ENCODE peak calls at places on chromosomes 13 and 19, in seven cellular contexts. S is colonic mucosa; L is stomach; G is AG04450; C is cardiac muscle cell; K is ascending aorta; N is CD4-positive, alpha-beta T cell. D is an unnamed sample. For H3K27me3 and H3K9me3, the result is how much of the 10 kb centered on the place peaks cover.

GRCh38 chr13:98315902-98316301 is 138.8 kb upstream of the RNF113B start:
- DNase-seq in S (no peak), L (no peak), G (no peak), C (no peak), K (no peak), N (no peak), D (no peak)

GRCh38 chr13:112586334-112586733 is 1.6 kb downstream of the TUBGCP3 start:
- DNase-seq in S (no peak), L (no peak), G (no peak), C (no peak), K (no peak), N (no peak), D (no peak)

GRCh38 chr19:57814505-57815246 is at the start of gene ZNF552:
- DNase-seq in S (peak), L (peak), G (peak), C (peak), K (peak), N (peak), D (peak)

GRCh38 chr13:42405665-42406390 is 133.9 kb downstream of the AKAP11 start:
- DNase-seq in S (no peak), L (no peak), G (no peak), C (peak), K (no peak), N (no peak), D (no peak)

GRCh38 chr13:42279080-42279479 is 7.1 kb downstream of the AKAP11 start:
- DNase-seq in S (no peak), L (no peak), G (no peak), C (no peak), K (no peak), N (no peak), D (no peak)

GRCh38 chr19:6720369-6721112 is at the start of gene C3:
- DNase-seq in S (no peak), L (peak), G (no peak), C (peak), K (no peak), N (no peak), D (peak)

GRCh38 chr19:2064788-2065524 is 13.9 kb upstream of the MKNK2 start:
- DNase-seq in S (peak), L (no peak), G (no peak), C (no peak), K (no peak), N (no peak), D (peak)

GRCh38 chr13:30355405-30355741 is 48.0 kb upstream of the KATNAL1 start:
- DNase-seq in S (no peak), L (peak), G (no peak), C (no peak), K (no peak), N (no peak), D (no peak)

GRCh38 chr13:51912091-51912490 is 50.3 kb downstream of the CCDC70 start:
- DNase-seq in S (no peak), L (peak), G (no peak), C (no peak), K (no peak), N (no peak), D (no peak)

GRCh38 chr13:101415358-101416174 is 742 bp downstream of the NALCN start:
- DNase-seq in S (no peak), L (no peak), G (no peak), C (no peak), K (no peak), N (no peak), D (no peak)

GRCh38 chr13:39451301-39451700 is 151.7 kb downstream of the LHFPL6 start:
- DNase-seq in S (no peak), L (no peak), G (no peak), C (peak), K (no peak), N (no peak), D (no peak)

GRCh38 chr19:13040916-13041292 is 45.6 kb downstream of the NFIX start:
- DNase-seq in S (no peak), L (no peak), G (no peak), C (no peak), K (no peak), N (no peak), D (peak)

GRCh38 chr19:33176670-33177416 is 17.3 kb upstream of the LRP3 start:
- DNase-seq in S (peak), L (peak), G (peak), C (peak), K (peak), N (peak), D (peak)

GRCh38 chr13:113365551-113365971 is 1.6 kb upstream of the GRTP1 start:
- DNase-seq in S (no peak), L (peak), G (no peak), C (no peak), K (no peak), N (no peak), D (no peak)

GRCh38 chr13:19959141-19959830 is 759 bp downstream of the ZMYM2 start:
- DNase-seq in S (peak), L (peak), G (no peak), C (peak), K (no peak), N (peak), D (peak)

GRCh38 chr13:86368924-86369323 is 569.7 kb upstream of the SLITRK6 start:
- DNase-seq in S (no peak), L (no peak), G (no peak), C (no peak), K (no peak), N (no peak), D (no peak)

GRCh38 chr13:87669379-87669978 is 1.7 kb upstream of the SLITRK5 start:
- DNase-seq in S (no peak), L (no peak), G (no peak), C (peak), K (no peak), N (no peak), D (no peak)

GRCh38 chr13:27783111-27783510 is 9.2 kb upstream of the GSX1 start:
- DNase-seq in S (no peak), L (no peak), G (no peak), C (peak), K (no peak), N (no peak), D (no peak)

GRCh38 chr13:53237696-53238095 is 209.1 kb downstream of the OLFM4 start:
- DNase-seq in S (no peak), L (no peak), G (no peak), C (no peak), K (no peak), N (no peak), D (no peak)

GRCh38 chr19:45630463-45630862 is 8.7 kb downstream of the EML2 start:
- DNase-seq in S (no peak), L (no peak), G (no peak), C (peak), K (no peak), N (no peak), D (no peak)

GRCh38 chr19:48608798-48609263 is 2.3 kb downstream of the SPACA4 start:
- DNase-seq in S (peak), L (no peak), G (no peak), C (peak), K (no peak), N (peak), D (no peak)

GRCh38 chr13:113086031-113086750 is 19.4 kb upstream of the F7 start:
- DNase-seq in S (no peak), L (no peak), G (no peak), C (no peak), K (no peak), N (no peak), D (no peak)

GRCh38 chr13:35979378-35979911 is 151.7 kb downstream of the DCLK1 start:
- DNase-seq in S (peak), L (peak), G (peak), C (peak), K (peak), N (no peak), D (peak)

GRCh38 chr19:47226426-47227346 is 4.3 kb downstream of the BBC3 start:
- DNase-seq in S (peak), L (peak), G (no peak), C (peak), K (peak), N (no peak), D (peak)

GRCh38 chr13:34671136-34671535 is 270.9 kb upstream of the NBEA start:
- DNase-seq in S (no peak), L (no peak), G (no peak), C (no peak), K (no peak), N (no peak), D (peak)

GRCh38 chr13:72986197-72986596 is 72.6 kb upstream of the KLF5 start:
- DNase-seq in S (no peak), L (no peak), G (no peak), C (no peak), K (no peak), N (no peak), D (no peak)

GRCh38 chr13:39612023-39612637 is 9.1 kb upstream of the LHFPL6 start:
- DNase-seq in S (peak), L (peak), G (peak), C (peak), K (no peak), N (peak), D (peak)

GRCh38 chr19:7900931-7901330 is 2.7 kb upstream of the MAP2K7 start:
- DNase-seq in S (no peak), L (no peak), G (no peak), C (no peak), K (no peak), N (no peak), D (no peak)

GRCh38 chr13:76148374-76148773 is 512.2 kb downstream of the LMO7 start:
- DNase-seq in S (no peak), L (no peak), G (no peak), C (no peak), K (no peak), N (no peak), D (no peak)

GRCh38 chr19:45670670-45671453 is 2.8 kb downstream of the GIPR start:
- DNase-seq in S (peak), L (peak), G (peak), C (peak), K (no peak), N (peak), D (no peak)

GRCh38 chr19:4539697-4540581 is at the start of gene LRG1:
- DNase-seq in S (peak), L (peak), G (no peak), C (peak), K (no peak), N (no peak), D (no peak)

GRCh38 chr19:53881482-53882390 is at the start of gene PRKCG:
- DNase-seq in S (peak), L (peak), G (no peak), C (no peak), K (no peak), N (peak), D (no peak)

GRCh38 chr19:6528544-6529121 is 2.2 kb upstream of the TNFSF9 start:
- DNase-seq in S (peak), L (no peak), G (no peak), C (peak), K (no peak), N (no peak), D (peak)

GRCh38 chr13:70357031-70357430 is 248.8 kb upstream of the KLHL1 start:
- DNase-seq in S (no peak), L (no peak), G (no peak), C (no peak), K (no peak), N (no peak), D (no peak)

GRCh38 chr19:53977429-53977990 is 13.9 kb upstream of the CACNG6 start:
- DNase-seq in S (peak), L (peak), G (peak), C (peak), K (peak), N (peak), D (peak)

GRCh38 chr19:41740415-41741243 is 14.7 kb upstream of the CEACAM6 start:
- DNase-seq in S (no peak), L (no peak), G (no peak), C (no peak), K (no peak), N (no peak), D (no peak)

GRCh38 chr19:41734585-41734984 is 20.7 kb upstream of the CEACAM6 start:
- DNase-seq in S (peak), L (peak), G (no peak), C (no peak), K (no peak), N (no peak), D (no peak)

GRCh38 chr19:41739361-41739760 is 16.0 kb upstream of the CEACAM6 start:
- DNase-seq in S (no peak), L (no peak), G (no peak), C (no peak), K (no peak), N (no peak), D (no peak)

GRCh38 chr19:41734156-41734555 is 21.2 kb upstream of the CEACAM6 start:
- DNase-seq in S (no peak), L (no peak), G (no peak), C (no peak), K (no peak), N (no peak), D (no peak)

GRCh38 chr19:41735071-41735623 is 20.2 kb upstream of the CEACAM6 start:
- DNase-seq in S (no peak), L (no peak), G (no peak), C (no peak), K (no peak), N (no peak), D (no peak)
- H3K27me3 ChIP-seq in S (under half), L (under half), G (under half), C (under half), K (under half), N (under half), D (under half)

GRCh38 chr19:23241433-23241832 is 8.8 kb downstream of the ZNF724 start:
- DNase-seq in S (no peak), L (no peak), G (no peak), C (no peak), K (no peak), N (no peak), D (no peak)
- H3K9me3 ChIP-seq in S (under half), L (under half), G (under half), C (under half), K (under half), N (half or more), D (under half)

DNA sequence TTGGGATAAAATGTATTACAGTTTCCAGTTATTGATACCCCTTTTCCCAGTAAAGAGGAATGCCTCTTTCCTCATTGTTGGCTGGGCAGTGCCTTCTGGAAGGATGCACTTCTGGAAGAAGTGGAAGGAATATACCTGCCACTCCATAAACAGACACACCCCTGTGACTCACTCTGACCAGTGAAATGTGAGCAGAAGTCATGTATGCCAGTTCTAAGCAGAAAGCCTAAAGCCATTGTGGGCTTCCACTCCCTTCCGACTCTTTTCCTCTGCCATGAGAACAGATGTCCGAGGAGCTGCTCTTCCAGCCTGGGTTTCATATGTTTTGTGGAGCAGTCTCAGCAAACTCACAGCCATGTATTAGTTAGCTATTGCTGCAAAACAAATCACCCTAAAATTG is 166.1 kb upstream of the SERP2 start:
- DNase-seq in S (peak), L (no peak), G (no peak), C (no peak), K (no peak), N (no peak), D (no peak)
- H3K27ac ChIP-seq in S (no peak), L (no peak), G (no peak), C (no peak), K (no peak), N (no peak), D (no peak)

DNA sequence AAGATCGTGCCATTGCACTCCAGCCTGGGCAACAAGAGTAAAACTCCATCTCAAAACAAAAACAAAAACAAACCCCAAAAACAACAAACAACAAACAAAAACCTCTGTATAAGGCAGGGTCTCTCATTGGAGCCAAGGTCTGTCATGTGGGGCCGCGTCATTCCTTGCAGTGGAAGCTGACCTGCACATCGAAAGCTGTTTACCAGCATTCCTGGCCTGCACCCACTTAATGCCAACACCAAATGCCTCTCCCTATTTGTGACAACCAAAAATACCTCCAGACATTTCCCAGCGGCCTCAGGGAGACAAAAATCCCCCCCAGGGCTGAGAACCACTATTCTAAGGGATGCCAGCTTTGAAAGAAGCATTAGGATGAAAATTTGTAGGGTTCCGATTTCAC is 1.2 kb downstream of the CPAMD8 start:
- DNase-seq in S (no peak), L (no peak), G (no peak), C (no peak), K (no peak), N (no peak), D (no peak)
- H3K27me3 ChIP-seq in S (under half), L (half or more), G (under half), C (under half), K (under half), N (under half), D (half or more)

DNA sequence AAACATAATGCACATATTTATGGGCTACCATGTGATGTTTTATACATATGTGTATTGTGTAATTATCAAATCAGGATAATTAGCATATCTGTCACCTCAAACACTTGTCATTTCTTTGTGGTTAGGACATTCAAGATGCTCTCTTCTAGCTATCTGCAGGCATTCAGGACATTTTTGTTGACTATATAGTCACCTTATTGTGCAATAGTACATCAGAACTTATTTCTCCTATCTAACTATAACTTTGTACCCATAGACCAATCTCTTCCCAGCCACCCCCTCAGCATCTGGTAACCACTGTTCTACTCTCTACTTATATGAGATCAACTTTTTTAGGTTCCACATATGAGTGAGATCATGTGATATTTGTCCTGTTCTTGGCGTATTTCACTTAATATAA is 20.3 kb downstream of the ZNF420 start:
- DNase-seq in S (no peak), L (no peak), G (no peak), C (no peak), K (no peak), N (no peak), D (no peak)
- H3K9me3 ChIP-seq in S (under half), L (under half), G (under half), C (under half), K (half or more), N (half or more), D (under half)